ENCODE peak calls at places on chromosomes 11 and 22, in seven cellular contexts. J is pancreas, S is epithelial cell of esophagus, H is K562, P is upper lobe of right lung, W is IMR-90, F is cardiac fibroblast. A is an unnamed sample.

GRCh38 chr11:128550967-128551522 is 36.3 kb downstream of the ETS1 start:
- DNase-seq in J (no peak), S (no peak), H (no peak), P (no peak), W (no peak), F (no peak), A (no peak)

GRCh38 chr11:31974737-31975136 is 116.1 kb upstream of the RCN1 start:
- DNase-seq in J (no peak), S (peak), H (no peak), P (no peak), W (peak), F (peak), A (peak)

GRCh38 chr22:46536559-46537220 is 730 bp downstream of the CELSR1 start:
- DNase-seq in J (no peak), S (peak), H (no peak), P (no peak), W (no peak), F (no peak), A (no peak)

GRCh38 chr11:118614511-118614910 is 7.1 kb downstream of the PHLDB1 start:
- DNase-seq in J (no peak), S (no peak), H (no peak), P (peak), W (no peak), F (no peak), A (no peak)

GRCh38 chr11:6251990-6252473 is 7.6 kb upstream of the CCKBR start:
- DNase-seq in J (peak), S (no peak), H (peak), P (no peak), W (peak), F (peak), A (no peak)

GRCh38 chr11:19679952-19680823 is 32.4 kb upstream of the NAV2 start:
- DNase-seq in J (no peak), S (peak), H (no peak), P (peak), W (peak), F (peak), A (peak)

GRCh38 chr22:37630839-37631435 is 8.5 kb upstream of the SH3BP1 start:
- DNase-seq in J (no peak), S (no peak), H (peak), P (no peak), W (no peak), F (peak), A (no peak)

GRCh38 chr22:44807915-44808690 is 55.7 kb downstream of the ARHGAP8 start:
- DNase-seq in J (peak), S (no peak), H (peak), P (no peak), W (no peak), F (no peak), A (no peak)

GRCh38 chr11:16410479-16410878 is 54.1 kb upstream of the SOX6 start:
- DNase-seq in J (no peak), S (peak), H (no peak), P (no peak), W (no peak), F (no peak), A (no peak)

GRCh38 chr22:28817919-28818859 is 17.8 kb upstream of the XBP1 start:
- DNase-seq in J (peak), S (peak), H (no peak), P (peak), W (no peak), F (no peak), A (no peak)

GRCh38 chr22:47515384-47516125 is 753.1 kb downstream of the TBC1D22A start:
- DNase-seq in J (no peak), S (no peak), H (no peak), P (no peak), W (no peak), F (no peak), A (no peak)

GRCh38 chr11:72721276-72721675 is 30.9 kb downstream of the ARAP1 start:
- DNase-seq in J (no peak), S (no peak), H (no peak), P (no peak), W (no peak), F (no peak), A (no peak)
- H3K4me3 ChIP-seq in J (peak), S (peak), H (peak), P (peak), W (peak), F (peak), A (peak)

GRCh38 chr22:23856721-23857605 is 712 bp upstream of the SLC2A11 start:
- DNase-seq in J (peak), S (peak), H (no peak), P (peak), W (peak), F (peak), A (peak)

GRCh38 chr22:23858484-23858815 is 775 bp downstream of the SLC2A11 start:
- DNase-seq in J (no peak), S (no peak), H (no peak), P (no peak), W (no peak), F (no peak), A (no peak)

GRCh38 chr22:23859201-23859600 is 1.5 kb downstream of the SLC2A11 start:
- DNase-seq in J (peak), S (no peak), H (no peak), P (no peak), W (no peak), F (no peak), A (no peak)

GRCh38 chr22:23862103-23862502 is 4.4 kb downstream of the SLC2A11 start:
- DNase-seq in J (no peak), S (peak), H (peak), P (no peak), W (peak), F (peak), A (no peak)

DNA sequence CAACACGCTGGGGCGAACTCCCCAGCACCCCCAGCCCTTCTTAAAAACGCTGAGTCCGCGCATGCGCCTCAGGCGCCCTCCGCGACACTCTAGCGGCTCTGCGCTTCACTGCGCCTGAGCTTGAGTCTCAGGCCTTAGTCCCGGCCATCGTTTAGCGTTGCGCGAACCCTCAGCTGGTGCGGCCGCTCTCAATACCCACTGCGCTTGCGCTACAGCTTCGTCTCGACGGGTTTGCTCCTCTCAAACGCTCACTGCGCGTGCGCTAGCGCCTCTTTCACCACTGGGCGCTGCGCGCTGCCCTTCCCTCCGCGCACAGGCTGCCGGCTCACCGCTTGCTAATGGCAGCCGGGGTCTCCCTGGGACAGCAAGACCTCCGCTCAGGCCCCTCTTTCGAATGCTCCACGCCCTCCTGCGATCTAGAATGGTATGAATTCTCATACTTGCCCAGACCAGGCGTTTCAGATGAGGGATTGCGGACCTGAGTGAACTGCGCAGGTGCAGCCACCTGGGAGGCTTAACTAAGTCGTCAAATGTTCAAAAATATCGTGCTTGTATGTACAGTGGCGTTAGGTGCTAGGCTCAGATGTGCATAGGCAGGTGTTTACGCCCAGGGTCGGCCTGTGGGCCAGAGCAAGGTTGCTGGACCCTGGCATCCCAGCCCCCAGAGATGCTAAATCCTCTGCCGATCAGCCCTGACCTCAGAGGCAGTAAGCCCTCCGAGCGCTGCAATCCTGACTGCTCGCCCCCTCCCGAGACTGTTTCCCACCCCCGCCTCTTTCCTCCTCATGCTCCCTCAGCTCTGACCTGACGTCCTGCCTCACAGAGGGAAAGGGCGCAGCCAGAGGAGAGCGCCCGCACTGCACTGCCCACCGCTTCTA is at the start of gene SLC2A11:
- DNase-seq in J (peak), S (peak), H (peak), P (peak), W (peak), F (peak), A (peak)
- TF ChIP-seq CTCF in J (no peak), S (peak), H (peak), P (peak), W (peak), F (peak), A (peak)

DNA sequence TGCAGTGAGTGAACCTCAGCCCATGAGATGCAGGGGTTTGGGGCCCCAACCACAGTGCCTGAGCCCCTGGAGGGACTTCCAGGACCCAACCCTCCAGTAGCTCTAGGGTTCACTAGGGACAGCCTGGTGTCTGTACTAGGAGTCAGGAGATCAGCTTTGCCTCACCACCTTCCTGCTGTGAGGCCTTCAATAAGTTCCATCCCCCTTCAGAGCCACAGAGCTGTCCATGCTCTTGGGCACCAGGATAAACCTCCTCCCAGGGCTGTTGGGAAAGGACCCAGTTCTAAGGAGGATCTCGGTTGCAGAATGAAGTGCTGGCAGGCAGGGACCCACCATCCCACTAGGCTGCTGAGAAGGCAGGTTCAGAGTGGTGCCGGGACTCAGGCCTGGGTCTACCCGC is 9.7 kb downstream of the ARHGEF17 start:
- DNase-seq in J (no peak), S (no peak), H (no peak), P (no peak), W (no peak), F (no peak), A (no peak)
- H3K4me3 ChIP-seq in J (no peak), S (no peak), H (no peak), P (no peak), W (no peak), F (no peak), A (no peak)

GRCh38 chr11:100865443-100865842 is 178.4 kb downstream of the ARHGAP42 start:
- DNase-seq in J (no peak), S (no peak), H (no peak), P (no peak), W (peak), F (no peak), A (no peak)
- TF ChIP-seq CTCF in J (no peak), S (no peak), H (no peak), P (no peak), W (no peak), F (no peak), A (no peak)

GRCh38 chr11:65524010-65524746 is 705 bp upstream of the SCYL1 start:
- DNase-seq in J (peak), S (no peak), H (no peak), P (peak), W (no peak), F (no peak), A (no peak)
- H3K4me3 ChIP-seq in J (no peak), S (no peak), H (peak), P (no peak), W (peak), F (peak), A (peak)

DNA sequence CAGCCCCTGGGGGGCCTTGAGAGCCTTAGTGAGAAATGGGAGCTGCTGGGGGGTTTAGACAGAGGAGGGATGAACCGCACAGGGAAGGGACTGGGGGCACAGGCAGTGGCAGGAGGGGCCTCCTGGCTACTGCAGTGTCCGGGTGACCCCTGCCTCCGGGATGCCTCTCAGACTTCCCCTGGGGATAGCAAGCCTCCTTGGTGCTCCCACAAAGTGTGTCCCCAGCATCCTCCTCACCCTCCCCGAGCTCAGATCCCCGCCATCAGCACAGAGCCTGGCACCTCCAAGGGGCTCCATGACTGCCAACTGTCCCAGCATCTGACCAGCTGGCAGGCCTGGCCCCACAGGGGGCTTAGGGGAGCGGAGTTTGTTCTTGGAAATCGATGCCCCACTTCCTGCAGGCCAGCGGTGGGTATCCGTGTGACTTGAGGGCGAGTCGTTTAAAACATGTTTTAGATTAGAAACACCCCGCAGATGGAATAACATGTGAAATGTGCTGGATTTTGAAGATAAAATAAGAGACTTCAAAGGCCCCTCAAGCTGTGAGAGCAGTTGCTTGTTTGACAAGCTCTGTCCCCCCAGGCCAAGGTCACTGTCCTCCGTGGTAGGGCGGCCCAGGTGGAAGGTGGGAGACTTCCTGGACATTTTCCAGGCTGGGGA is 13.5 kb upstream of the FLRT1 start:
- DNase-seq in J (no peak), S (no peak), H (no peak), P (no peak), W (no peak), F (no peak), A (no peak)
- TF ChIP-seq CTCF in J (no peak), S (no peak), H (no peak), P (no peak), W (no peak), F (no peak), A (no peak)

GRCh38 chr22:30823015-30823370 is 128.3 kb downstream of the OSBP2 start:
- DNase-seq in J (no peak), S (peak), H (peak), P (peak), W (no peak), F (no peak), A (no peak)
- H3K4me3 ChIP-seq in J (no peak), S (peak), H (no peak), P (peak), W (no peak), F (no peak), A (no peak)

GRCh38 chr11:106101797-106102196 is 24.3 kb downstream of the AASDHPPT start:
- DNase-seq in J (no peak), S (peak), H (no peak), P (no peak), W (peak), F (peak), A (peak)
- TF ChIP-seq CTCF in J (no peak), S (no peak), H (no peak), P (no peak), W (no peak), F (no peak), A (no peak)

GRCh38 chr11:67441731-67442401 is 1.4 kb downstream of the CORO1B start:
- DNase-seq in J (peak), S (no peak), H (no peak), P (no peak), W (no peak), F (no peak), A (no peak)

GRCh38 chr11:67438121-67438902 is 830 bp upstream of the PTPRCAP start:
- DNase-seq in J (peak), S (no peak), H (no peak), P (no peak), W (no peak), F (no peak), A (no peak)

GRCh38 chr11:67440229-67441081 is 2.8 kb downstream of the CORO1B start:
- DNase-seq in J (peak), S (no peak), H (no peak), P (no peak), W (no peak), F (no peak), A (no peak)

GRCh38 chr11:67441082-67441683 is 2.1 kb downstream of the CORO1B start:
- DNase-seq in J (no peak), S (no peak), H (no peak), P (no peak), W (no peak), F (no peak), A (no peak)

GRCh38 chr11:67439321-67440228 is 2.1 kb upstream of the PTPRCAP start:
- DNase-seq in J (peak), S (peak), H (no peak), P (no peak), W (no peak), F (peak), A (peak)
- H3K4me3 ChIP-seq in J (no peak), S (no peak), H (no peak), P (no peak), W (no peak), F (no peak), A (no peak)

GRCh38 chr22:39616781-39617180 is 46.2 kb downstream of the CACNA1I start:
- DNase-seq in J (no peak), S (no peak), H (no peak), P (no peak), W (no peak), F (no peak), A (no peak)

GRCh38 chr22:39616051-39616450 is 45.5 kb downstream of the CACNA1I start:
- DNase-seq in J (no peak), S (no peak), H (no peak), P (no peak), W (no peak), F (no peak), A (no peak)

GRCh38 chr22:39612811-39613548 is 42.4 kb downstream of the CACNA1I start:
- DNase-seq in J (no peak), S (no peak), H (no peak), P (no peak), W (no peak), F (no peak), A (no peak)

GRCh38 chr22:39613549-39613921 is 43.0 kb downstream of the CACNA1I start:
- DNase-seq in J (no peak), S (no peak), H (no peak), P (no peak), W (no peak), F (no peak), A (no peak)

GRCh38 chr22:39614442-39614841 is 43.9 kb downstream of the CACNA1I start:
- DNase-seq in J (no peak), S (no peak), H (no peak), P (no peak), W (no peak), F (no peak), A (no peak)
- TF ChIP-seq CTCF in J (no peak), S (no peak), H (no peak), P (no peak), W (no peak), F (no peak), A (no peak)